ENCODE peak calls at places on chromosomes 4 and X, in four cellular contexts. B is EH, I is RKO, A is left ventricle myocardium inferior. N is an unnamed sample.

GRCh38 chrX:20313889-20314288 is 47.2 kb upstream of the RPS6KA3 start:
- DNase-seq in B (no peak), I (no peak), A (no peak), N (no peak)

GRCh38 chr4:139675156-139675555 is 9.5 kb downstream of the MGST2 start:
- DNase-seq in B (no peak), I (no peak), A (no peak), N (no peak)

GRCh38 chr4:105472871-105473339 is 957 bp downstream of the PPA2 start:
- DNase-seq in B (no peak), I (no peak), A (no peak), N (no peak)

GRCh38 chr4:177737387-177737965 is 295.2 kb upstream of the AGA start:
- DNase-seq in B (no peak), I (no peak), A (no peak), N (peak)

GRCh38 chr4:112403072-112403945 is 106.1 kb downstream of the ALPK1 start:
- DNase-seq in B (peak), I (no peak), A (no peak), N (no peak)

GRCh38 chr4:26000274-26000950 is 86.4 kb downstream of the SMIM20 start:
- DNase-seq in B (peak), I (no peak), A (no peak), N (no peak)

GRCh38 chr4:89939994-89940393 is 45.3 kb downstream of the MMRN1 start:
- DNase-seq in B (no peak), I (no peak), A (peak), N (no peak)

GRCh38 chrX:47579537-47579936 is 2.7 kb upstream of the TIMP1 start:
- DNase-seq in B (peak), I (peak), A (no peak), N (no peak)

GRCh38 chrX:19709812-19710518 is 177.4 kb downstream of the SH3KBP1 start:
- DNase-seq in B (peak), I (peak), A (no peak), N (peak)

N was measured in ACHN.